ENCODE peak calls at places on chromosomes 4 and X, in eight cellular contexts. W is AG08396, F is brain microvascular endothelial cell, Q is GM19239, I is ELR, S is NCI-H1417, V is progenitor cell of endocrine pancreas, D is HFFc6. A is an unnamed sample.

GRCh38 chrX:16839852-16840460 is 30.2 kb downstream of the RBBP7 start:
- DNase-seq in W (peak), F (peak), Q (no peak), I (peak), S (no peak), V (no peak), D (peak), A (no peak)

GRCh38 chr4:15914736-15915135 is 23.8 kb downstream of the FGFBP1 start:
- DNase-seq in W (no peak), F (no peak), Q (no peak), I (peak), S (no peak), V (no peak), D (no peak), A (no peak)

GRCh38 chrX:109384569-109385174 is 97.2 kb downstream of the GUCY2F start:
- DNase-seq in W (no peak), F (peak), Q (no peak), I (peak), S (peak), V (no peak), D (no peak), A (no peak)

GRCh38 chr4:41396214-41396613 is 139.5 kb downstream of the UCHL1 start:
- DNase-seq in W (no peak), F (no peak), Q (no peak), I (no peak), S (no peak), V (no peak), D (no peak), A (no peak)

GRCh38 chr4:173626277-173626676 is 96.2 kb upstream of the HAND2 start:
- DNase-seq in W (no peak), F (no peak), Q (no peak), I (no peak), S (peak), V (no peak), D (no peak), A (no peak)

GRCh38 chr4:174503079-174503724 is 19.1 kb downstream of the HPGD start:
- DNase-seq in W (peak), F (no peak), Q (no peak), I (peak), S (no peak), V (no peak), D (no peak), A (no peak)

GRCh38 chr4:100790838-100791615 is 273.2 kb upstream of the EMCN start:
- DNase-seq in W (no peak), F (no peak), Q (no peak), I (no peak), S (no peak), V (no peak), D (no peak), A (no peak)

GRCh38 chr4:146522862-146523205 is 1.1 kb upstream of the SLC10A7 start:
- DNase-seq in W (peak), F (no peak), Q (no peak), I (peak), S (peak), V (no peak), D (no peak), A (no peak)

GRCh38 chr4:2049381-2049780 is 9.7 kb upstream of the NAT8L start:
- DNase-seq in W (no peak), F (no peak), Q (no peak), I (no peak), S (no peak), V (no peak), D (no peak), A (no peak)

GRCh38 chr4:173642509-173642908 is 112.5 kb upstream of the HAND2 start:
- DNase-seq in W (no peak), F (no peak), Q (no peak), I (no peak), S (peak), V (no peak), D (no peak), A (no peak)

GRCh38 chrX:44733931-44734330 is 109.9 kb upstream of the DUSP21 start:
- DNase-seq in W (peak), F (no peak), Q (no peak), I (peak), S (no peak), V (no peak), D (no peak), A (no peak)

GRCh38 chrX:8204169-8204935 is 33.3 kb upstream of the VCX2 start:
- DNase-seq in W (no peak), F (no peak), Q (no peak), I (peak), S (no peak), V (no peak), D (no peak), A (no peak)

GRCh38 chrX:31209005-31209612 is 137.3 kb upstream of the FTHL17 start:
- DNase-seq in W (no peak), F (peak), Q (no peak), I (peak), S (peak), V (no peak), D (peak), A (no peak)

GRCh38 chr4:70902577-70903281 is 560 bp downstream of the MOB1B start:
- DNase-seq in W (peak), F (peak), Q (peak), I (peak), S (peak), V (no peak), D (peak), A (peak)

GRCh38 chrX:121298499-121298898 is 251.1 kb downstream of the GLUD2 start:
- DNase-seq in W (no peak), F (no peak), Q (no peak), I (no peak), S (no peak), V (no peak), D (no peak), A (no peak)

GRCh38 chr4:41963105-41963504 is 18.5 kb upstream of the DCAF4L1 start:
- DNase-seq in W (no peak), F (peak), Q (no peak), I (peak), S (peak), V (no peak), D (peak), A (no peak)

GRCh38 chrX:68944211-68944610 is 115.4 kb downstream of the EFNB1 start:
- DNase-seq in W (peak), F (no peak), Q (no peak), I (no peak), S (no peak), V (peak), D (no peak), A (no peak)

GRCh38 chrX:134607523-134607922 is 50.7 kb downstream of the PLAC1 start:
- DNase-seq in W (no peak), F (no peak), Q (no peak), I (no peak), S (no peak), V (no peak), D (no peak), A (no peak)

GRCh38 chrX:17544831-17545230 is 169.8 kb downstream of the NHS start:
- DNase-seq in W (no peak), F (no peak), Q (no peak), I (no peak), S (no peak), V (no peak), D (no peak), A (no peak)

GRCh38 chr4:167985565-167985964 is 106.8 kb upstream of the ANXA10 start:
- DNase-seq in W (no peak), F (no peak), Q (no peak), I (no peak), S (no peak), V (no peak), D (no peak), A (no peak)

GRCh38 chr4:70583952-70584834 is 7.9 kb upstream of the AMBN start:
- DNase-seq in W (no peak), F (no peak), Q (no peak), I (peak), S (peak), V (no peak), D (no peak), A (no peak)

GRCh38 chrX:100864967-100865366 is 9.2 kb downstream of the NOX1 start:
- DNase-seq in W (peak), F (peak), Q (no peak), I (peak), S (no peak), V (no peak), D (peak), A (no peak)

GRCh38 chr4:5615496-5616075 is 92.8 kb downstream of the EVC2 start:
- DNase-seq in W (no peak), F (no peak), Q (no peak), I (no peak), S (no peak), V (no peak), D (no peak), A (no peak)

GRCh38 chr4:88661724-88662123 is 35.9 kb downstream of the NAP1L5 start:
- DNase-seq in W (peak), F (peak), Q (no peak), I (peak), S (no peak), V (no peak), D (peak), A (no peak)

GRCh38 chr4:62952366-62952765 is 1456.9 kb downstream of the TECRL start:
- DNase-seq in W (no peak), F (no peak), Q (no peak), I (no peak), S (peak), V (no peak), D (no peak), A (no peak)

GRCh38 chrX:136065044-136065671 is 79.9 kb downstream of the SLC9A6 start:
- DNase-seq in W (no peak), F (peak), Q (no peak), I (peak), S (no peak), V (no peak), D (no peak), A (no peak)

GRCh38 chr4:184755278-184755677 is 21.4 kb upstream of the CENPU start:
- DNase-seq in W (no peak), F (peak), Q (no peak), I (peak), S (no peak), V (no peak), D (peak), A (no peak)